ENCODE peak calls at places on chromosome 13, in six cellular contexts. H, U, Q, T, J and Z are unnamed samples.

GRCh38 chr13:26037302-26037701 is 14.5 kb downstream of the SHISA2 start:
- DNase-seq in H (no peak), U (no peak), Q (no peak), T (peak), J (no peak), Z (no peak)

GRCh38 chr13:104522235-104523072 is 1456.2 kb upstream of the SLC10A2 start:
- DNase-seq in H (peak), U (no peak), Q (no peak), T (no peak), J (no peak), Z (no peak)

GRCh38 chr13:30406779-30407416 is 15.4 kb upstream of the UBE2L5 start:
- DNase-seq in H (no peak), U (no peak), Q (no peak), T (no peak), J (no peak), Z (no peak)

GRCh38 chr13:49615844-49616687 is 12.2 kb upstream of the ARL11 start:
- DNase-seq in H (no peak), U (no peak), Q (no peak), T (no peak), J (no peak), Z (no peak)

GRCh38 chr13:37485766-37486165 is 112.8 kb downstream of the POSTN start:
- DNase-seq in H (no peak), U (no peak), Q (no peak), T (no peak), J (no peak), Z (no peak)

GRCh38 chr13:98674968-98675528 is 77.4 kb downstream of the SLC15A1 start:
- DNase-seq in H (no peak), U (no peak), Q (no peak), T (peak), J (no peak), Z (no peak)

GRCh38 chr13:47843005-47843404 is 158.1 kb downstream of the SUCLA2 start:
- DNase-seq in H (no peak), U (no peak), Q (no peak), T (no peak), J (no peak), Z (no peak)

GRCh38 chr13:25292301-25292700 is 5.0 kb upstream of the MTMR6 start:
- DNase-seq in H (no peak), U (no peak), Q (no peak), T (peak), J (no peak), Z (no peak)

GRCh38 chr13:21576424-21576823 is 27.5 kb downstream of the MICU2 start:
- DNase-seq in H (no peak), U (no peak), Q (no peak), T (no peak), J (no peak), Z (no peak)

GRCh38 chr13:68099616-68100015 is 869.5 kb upstream of the PCDH9 start:
- DNase-seq in H (no peak), U (no peak), Q (no peak), T (no peak), J (peak), Z (no peak)

GRCh38 chr13:28177877-28178276 is 39.5 kb downstream of the PAN3 start:
- DNase-seq in H (no peak), U (no peak), Q (no peak), T (no peak), J (no peak), Z (no peak)

GRCh38 chr13:36736119-36736726 is 62.4 kb downstream of the SERTM1 start:
- DNase-seq in H (peak), U (peak), Q (peak), T (peak), J (peak), Z (no peak)

GRCh38 chr13:68727165-68727564 is 1380.5 kb upstream of the ATXN8OS start:
- DNase-seq in H (no peak), U (no peak), Q (no peak), T (no peak), J (no peak), Z (no peak)

GRCh38 chr13:77828815-77829214 is 89.8 kb downstream of the EDNRB start:
- DNase-seq in H (no peak), U (no peak), Q (no peak), T (no peak), J (no peak), Z (no peak)

GRCh38 chr13:56400774-56401173 is 739.9 kb upstream of the PRR20A start:
- DNase-seq in H (no peak), U (no peak), Q (no peak), T (no peak), J (no peak), Z (no peak)

GRCh38 chr13:98563071-98563470 is 13.8 kb downstream of the STK24 start:
- DNase-seq in H (peak), U (no peak), Q (no peak), T (peak), J (no peak), Z (no peak)

GRCh38 chr13:97261254-97262015 is 39.3 kb downstream of the MBNL2 start:
- DNase-seq in H (no peak), U (no peak), Q (peak), T (no peak), J (no peak), Z (no peak)

GRCh38 chr13:60753641-60754040 is 356.6 kb downstream of the TDRD3 start:
- DNase-seq in H (no peak), U (no peak), Q (no peak), T (no peak), J (no peak), Z (no peak)

GRCh38 chr13:92806215-92806614 is 420.4 kb upstream of the GPC6 start:
- DNase-seq in H (no peak), U (no peak), Q (no peak), T (no peak), J (no peak), Z (no peak)

GRCh38 chr13:20239748-20240147 is 7.6 kb upstream of the GJB6 start:
- DNase-seq in H (no peak), U (no peak), Q (no peak), T (no peak), J (no peak), Z (no peak)

GRCh38 chr13:96984061-96984508 is 10.2 kb downstream of the OXGR1 start:
- DNase-seq in H (no peak), U (peak), Q (peak), T (peak), J (no peak), Z (peak)

GRCh38 chr13:73754241-73754640 is 380.0 kb downstream of the KLF12 start:
- DNase-seq in H (no peak), U (no peak), Q (no peak), T (peak), J (no peak), Z (no peak)

GRCh38 chr13:59494560-59494970 is 669.2 kb downstream of the DIAPH3 start:
- DNase-seq in H (peak), U (no peak), Q (no peak), T (no peak), J (no peak), Z (no peak)

GRCh38 chr13:22926176-22927007 is 254.4 kb upstream of the SGCG start:
- DNase-seq in H (peak), U (no peak), Q (peak), T (peak), J (no peak), Z (peak)
- TF ChIP-seq POLR2AphosphoS5 in H (peak), U (no peak), Q (no peak), T (peak), J (no peak), Z (no peak)

DNA sequence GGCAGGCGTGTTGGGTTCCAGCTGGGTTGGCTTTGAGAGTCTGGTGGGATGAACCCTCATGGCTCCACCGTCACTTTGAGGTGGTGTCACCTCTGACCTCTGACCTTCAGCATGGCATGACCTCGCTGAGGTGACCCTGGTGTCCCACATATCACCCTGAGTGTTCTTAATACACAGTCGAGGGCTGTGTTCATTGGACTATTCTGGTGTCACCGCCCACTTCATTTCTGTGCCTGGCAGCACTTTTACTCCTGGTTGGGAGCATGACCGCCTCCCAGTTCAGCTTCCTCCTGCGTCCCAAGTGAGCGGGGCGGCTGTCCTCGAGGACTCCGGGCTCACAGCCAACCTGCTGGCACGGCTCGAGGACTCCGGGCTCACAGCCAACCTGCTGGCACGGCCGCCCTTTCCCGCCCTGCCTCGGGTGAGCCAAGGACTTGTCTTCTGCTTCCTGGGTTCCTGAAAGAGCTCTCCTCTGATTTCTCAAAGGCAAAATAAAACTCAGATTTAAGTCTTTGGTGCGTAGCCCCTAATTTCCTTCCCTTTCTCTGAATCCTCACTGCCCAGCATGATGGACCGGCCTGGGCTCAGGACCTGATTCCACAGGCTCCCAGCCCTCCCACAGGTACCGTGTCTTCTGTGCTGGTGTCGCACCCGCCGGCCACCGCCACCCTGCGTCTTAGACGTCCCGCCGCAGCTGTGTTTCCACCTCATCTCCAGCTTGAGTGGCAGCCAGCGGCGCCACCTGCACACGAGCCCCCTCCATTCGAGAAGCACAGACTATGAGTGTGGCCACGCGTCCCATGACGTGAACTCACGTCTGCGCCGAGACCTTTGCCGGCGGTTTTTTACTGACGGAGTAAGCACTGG is 10.4 kb downstream of the ATP4B start:
- DNase-seq in H (peak), U (peak), Q (no peak), T (no peak), J (peak), Z (peak)
- TF ChIP-seq POLR2AphosphoS5 in H (peak), U (peak), Q (no peak), T (no peak), J (no peak), Z (peak)

GRCh38 chr13:79589605-79590511 is 108.9 kb downstream of the NDFIP2 start:
- DNase-seq in H (no peak), U (no peak), Q (no peak), T (no peak), J (no peak), Z (no peak)
- TF ChIP-seq POLR2AphosphoS5 in H (no peak), U (no peak), Q (no peak), T (no peak), J (no peak), Z (no peak)

DNA sequence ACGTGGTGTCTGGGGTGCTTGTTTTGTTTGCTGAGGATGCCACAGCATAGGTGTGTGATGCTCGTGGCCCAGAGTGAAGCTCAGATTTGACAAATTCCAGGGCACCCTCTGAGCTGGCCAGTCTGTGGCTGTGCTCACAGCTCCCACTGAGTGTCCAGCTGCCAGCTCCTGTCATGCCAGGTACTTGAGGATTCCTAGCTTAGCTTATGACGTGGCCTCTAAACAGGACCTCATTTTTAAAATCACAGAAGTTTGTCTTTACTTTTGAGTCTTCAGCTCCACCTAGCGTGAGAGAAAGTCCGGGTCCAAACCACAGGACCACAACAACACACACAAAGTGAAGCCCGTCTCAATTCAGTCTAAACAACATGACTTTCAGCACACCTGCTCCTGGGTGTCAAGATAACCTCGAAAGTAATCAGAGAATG is 117.3 kb downstream of the RAB20 start:
- DNase-seq in H (peak), U (no peak), Q (no peak), T (no peak), J (no peak), Z (no peak)
- TF ChIP-seq POLR2AphosphoS5 in H (peak), U (peak), Q (no peak), T (no peak), J (no peak), Z (no peak)